ENCODE peak calls at places on chromosomes 7 and 10, in four cellular contexts. M is stomach, E is Panc1, R is upper lobe of right lung. G is an unnamed sample. For H3K4me1, the result is how much of the 10 kb centered on the place peaks cover.

GRCh38 chr10:101848408-101848807 is 4.8 kb upstream of the KCNIP2 start:
- DNase-seq in M (no peak), E (no peak), R (no peak), G (no peak)

GRCh38 chr7:24970676-24971075 is 9.3 kb downstream of the OSBPL3 start:
- DNase-seq in M (no peak), E (no peak), R (no peak), G (no peak)

GRCh38 chr7:36735172-36735571 is 10.9 kb upstream of the AOAH start:
- DNase-seq in M (no peak), E (no peak), R (no peak), G (no peak)

GRCh38 chr10:71476249-71477011 is 79.7 kb downstream of the CDH23 start:
- DNase-seq in M (no peak), E (no peak), R (no peak), G (no peak)

GRCh38 chr10:33129181-33129928 is 171.3 kb upstream of the ITGB1 start:
- DNase-seq in M (no peak), E (no peak), R (no peak), G (peak)

GRCh38 chr10:58291538-58292174 is 22.7 kb downstream of the CISD1 start:
- DNase-seq in M (no peak), E (peak), R (no peak), G (peak)

GRCh38 chr7:134504660-134505164 is 22.7 kb upstream of the AKR1B10 start:
- DNase-seq in M (no peak), E (no peak), R (no peak), G (no peak)

GRCh38 chr7:11437987-11438386 is 394.0 kb downstream of the THSD7A start:
- DNase-seq in M (no peak), E (no peak), R (no peak), G (no peak)

GRCh38 chr7:151990567-151990966 is 34.3 kb downstream of the GALNTL5 start:
- DNase-seq in M (no peak), E (no peak), R (no peak), G (no peak)

GRCh38 chr10:79378647-79379511 is 31.6 kb downstream of the PPIF start:
- DNase-seq in M (peak), E (no peak), R (no peak), G (no peak)

DNA sequence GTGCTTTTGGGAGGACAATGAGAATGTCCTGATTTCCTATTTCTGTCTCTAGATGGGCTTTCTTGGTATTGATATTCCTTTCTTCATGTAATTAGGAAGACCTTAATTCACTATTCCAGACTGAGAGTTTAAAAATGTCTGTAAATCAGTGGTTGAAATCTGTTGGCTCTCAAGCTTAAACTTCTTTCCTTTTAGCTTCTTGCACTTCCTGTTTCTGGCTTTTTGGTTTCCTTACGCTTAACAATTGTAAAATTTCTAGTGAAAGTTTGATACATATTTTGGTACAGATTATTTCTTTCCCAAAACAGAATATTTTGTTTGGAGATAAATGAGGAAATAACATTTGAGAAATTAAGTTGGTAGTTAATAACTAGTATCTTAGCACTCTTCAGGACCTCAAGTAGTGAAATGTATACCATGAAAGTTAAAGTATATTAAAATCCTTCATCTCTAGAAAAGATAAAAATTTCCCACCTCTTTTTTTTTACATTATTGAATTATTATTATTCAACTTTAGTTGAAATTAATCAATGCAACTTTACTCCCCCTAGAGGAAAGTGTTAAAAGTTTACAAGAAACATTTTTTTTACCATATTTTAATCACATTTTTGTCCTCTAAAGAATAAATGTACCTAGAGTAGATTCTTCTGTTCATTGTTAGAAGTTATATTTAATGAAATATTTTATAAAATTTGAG is 137.2 kb downstream of the PHTF2 start:
- DNase-seq in M (no peak), E (no peak), R (no peak), G (no peak)
- TF ChIP-seq CTCF in M (no peak), E (peak), R (peak), G (peak)

GRCh38 chr7:6401536-6401935 is 46.2 kb downstream of the DAGLB start:
- DNase-seq in M (no peak), E (no peak), R (no peak), G (no peak)

GRCh38 chr7:6395898-6396582 is 51.7 kb downstream of the DAGLB start:
- DNase-seq in M (no peak), E (no peak), R (no peak), G (no peak)

GRCh38 chr7:6402041-6402440 is 45.7 kb downstream of the DAGLB start:
- DNase-seq in M (no peak), E (no peak), R (no peak), G (no peak)

GRCh38 chr7:6399351-6399750 is 48.4 kb downstream of the DAGLB start:
- DNase-seq in M (no peak), E (no peak), R (no peak), G (no peak)

GRCh38 chr7:6398943-6399342 is 48.8 kb downstream of the DAGLB start:
- DNase-seq in M (no peak), E (no peak), R (no peak), G (peak)
- H3K27ac ChIP-seq in M (no peak), E (peak), R (peak), G (peak)

GRCh38 chr7:106997487-106998271 is 46.8 kb upstream of the PRKAR2B start:
- DNase-seq in M (no peak), E (no peak), R (no peak), G (no peak)
- H3K4me1 ChIP-seq in M (under half), E (under half), R (under half), G (under half)

DNA sequence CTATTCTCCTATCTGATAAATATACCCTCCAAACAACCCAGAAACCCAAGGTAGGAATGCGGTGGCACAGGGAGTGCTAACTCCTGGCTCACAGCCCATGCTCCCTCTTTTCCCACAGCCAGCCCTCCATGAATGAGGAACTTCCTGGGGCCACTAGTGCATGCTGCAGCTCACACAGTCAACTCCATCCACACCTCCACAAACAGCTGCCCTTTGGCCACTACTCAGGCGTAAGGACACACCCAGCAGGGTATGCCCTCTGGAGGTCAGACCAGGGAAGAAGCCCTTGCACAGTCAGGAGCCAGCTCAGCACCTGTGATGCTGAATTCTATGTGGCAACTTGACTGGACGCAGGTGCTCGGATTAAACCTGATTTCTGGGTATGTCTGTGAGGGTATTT is 85.2 kb upstream of the PIK3CG start:
- DNase-seq in M (peak), E (no peak), R (no peak), G (no peak)
- TF ChIP-seq CTCF in M (no peak), E (peak), R (no peak), G (peak)

GRCh38 chr7:158829342-158830210 is at the start of gene ESYT2:
- DNase-seq in M (peak), E (peak), R (peak), G (peak)

GRCh38 chr7:158825628-158826289 is 3.5 kb downstream of the ESYT2 start:
- DNase-seq in M (no peak), E (no peak), R (no peak), G (no peak)

GRCh38 chr7:158828343-158829020 is 827 bp downstream of the ESYT2 start:
- DNase-seq in M (peak), E (no peak), R (peak), G (no peak)

GRCh38 chr7:158829021-158829341 is 328 bp downstream of the ESYT2 start:
- DNase-seq in M (peak), E (no peak), R (peak), G (peak)

DNA sequence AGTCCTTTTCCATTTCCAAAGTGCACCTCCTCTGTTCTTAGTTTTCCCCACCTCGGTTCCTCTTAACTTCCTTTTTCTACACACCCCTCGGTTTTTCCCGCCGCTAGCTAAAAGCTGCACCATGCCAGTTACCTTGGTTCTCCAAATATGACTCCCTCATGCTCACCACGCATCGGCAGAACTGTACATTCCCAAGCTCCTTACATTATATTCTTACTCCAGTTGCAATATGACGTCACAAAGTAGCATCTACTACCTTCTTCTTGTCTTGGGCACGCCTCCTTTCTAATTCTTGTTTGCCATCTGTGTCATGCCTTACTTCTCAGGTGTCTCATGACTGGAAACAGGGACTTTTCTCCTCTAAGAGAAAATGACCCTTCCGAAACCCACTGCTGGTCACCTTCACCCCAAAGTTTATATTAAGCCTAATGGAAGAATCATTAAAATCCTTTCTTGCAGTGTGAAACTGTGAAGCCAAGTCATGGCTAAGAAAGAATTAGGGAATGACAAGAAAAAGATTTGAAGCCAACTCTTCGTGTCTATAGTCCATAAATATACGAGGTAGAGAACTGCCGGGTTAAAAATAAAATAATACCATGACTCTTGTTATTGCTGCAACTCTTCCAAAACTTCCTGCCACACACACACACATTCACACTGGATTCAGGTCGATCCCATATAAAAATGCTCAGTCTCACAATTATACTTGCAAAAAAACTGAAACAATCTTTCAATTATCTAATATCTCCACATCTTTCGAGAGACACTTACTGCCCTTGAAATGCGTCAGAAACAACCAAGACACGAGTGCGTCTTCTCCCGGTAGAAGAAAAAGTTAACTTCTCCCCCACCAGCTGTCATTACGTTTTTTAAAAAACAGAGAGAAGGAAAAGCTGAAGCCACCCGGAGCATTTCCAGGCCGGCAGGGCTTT is 1.6 kb downstream of the ESYT2 start:
- DNase-seq in M (no peak), E (no peak), R (no peak), G (peak)
- H3K27ac ChIP-seq in M (peak), E (peak), R (peak), G (peak)

GRCh38 chr7:111091623-111092370 is 870 bp downstream of the LRRN3 start:
- DNase-seq in M (no peak), E (no peak), R (no peak), G (no peak)
- H3K4me1 ChIP-seq in M (under half), E (under half), R (under half), G (under half)

GRCh38 chr10:114877301-114877644 is 55.7 kb downstream of the FHIP2A start:
- DNase-seq in M (no peak), E (no peak), R (no peak), G (no peak)

GRCh38 chr10:114881462-114881861 is 56.5 kb upstream of the TRUB1 start:
- DNase-seq in M (no peak), E (no peak), R (no peak), G (no peak)

GRCh38 chr10:114881916-114882315 is 56.1 kb upstream of the TRUB1 start:
- DNase-seq in M (no peak), E (no peak), R (no peak), G (peak)

GRCh38 chr10:114879093-114879492 is 57.5 kb downstream of the FHIP2A start:
- DNase-seq in M (no peak), E (no peak), R (no peak), G (no peak)

GRCh38 chr10:114879541-114880158 is 58.1 kb downstream of the FHIP2A start:
- DNase-seq in M (no peak), E (no peak), R (no peak), G (no peak)
- TF ChIP-seq CTCF in M (no peak), E (peak), R (peak), G (peak)